ENCODE peak calls at places on chromosomes 2 and 18, in nine cellular contexts. I is GM12878, M is sigmoid colon, T is transverse colon, U is H1, S is HCT116, O is K562, W is HL-60, P is spleen. B is an unnamed sample.

GRCh38 chr2:8592736-8593135 is 89.1 kb upstream of the ID2 start:
- DNase-seq in I (no peak), M (no peak), T (no peak), U (no peak), S (peak; percentile 23), O (no peak), W (no peak), P (peak; percentile 58), B (no peak)

GRCh38 chr2:128281852-128282245 is 36.8 kb downstream of the HS6ST1 start:
- DNase-seq in I (no peak), M (no peak), T (no peak), U (no peak), S (no peak), O (no peak), W (no peak), P (peak; percentile 71), B (no peak)

GRCh38 chr2:232340171-232340935 is 38.2 kb upstream of the ALPP start:
- DNase-seq in I (no peak), M (peak; percentile 54), T (no peak), U (no peak), S (no peak), O (no peak), W (no peak), P (peak; percentile 47), B (no peak)

GRCh38 chr2:137826373-137827372 is 137.6 kb upstream of the HNMT start:
- DNase-seq in I (peak; percentile 19), M (no peak), T (no peak), U (no peak), S (no peak), O (no peak), W (no peak), P (no peak), B (no peak)

GRCh38 chr2:39377226-39377939 is 59.7 kb downstream of the MAP4K3 start:
- DNase-seq in I (peak; percentile 81), M (no peak), T (peak; percentile 35), U (no peak), S (no peak), O (no peak), W (no peak), P (no peak), B (no peak)

GRCh38 chr2:56102866-56103265 is 80.9 kb upstream of the CCDC85A start:
- DNase-seq in I (no peak), M (no peak), T (no peak), U (no peak), S (no peak), O (no peak), W (no peak), P (no peak), B (no peak)

GRCh38 chr2:216733046-216733445 is 37.7 kb upstream of the IGFBP5 start:
- DNase-seq in I (no peak), M (no peak), T (no peak), U (no peak), S (no peak), O (no peak), W (no peak), P (no peak), B (no peak)

GRCh38 chr2:45452866-45453265 is 158.2 kb downstream of the SRBD1 start:
- DNase-seq in I (no peak), M (peak; percentile 60), T (no peak), U (no peak), S (no peak), O (no peak), W (no peak), P (no peak), B (no peak)

GRCh38 chr18:46531472-46531871 is 125.5 kb downstream of the LOXHD1 start:
- DNase-seq in I (no peak), M (no peak), T (no peak), U (no peak), S (no peak), O (no peak), W (no peak), P (no peak), B (no peak)

GRCh38 chr18:35122586-35123224 is 81.5 kb downstream of the MAPRE2 start:
- DNase-seq in I (no peak), M (no peak), T (no peak), U (no peak), S (no peak), O (peak; percentile 31), W (no peak), P (no peak), B (no peak)

GRCh38 chr2:203804766-203805484 is 62.6 kb upstream of the CTLA4 start:
- DNase-seq in I (no peak), M (no peak), T (no peak), U (no peak), S (no peak), O (no peak), W (no peak), P (no peak), B (no peak)

GRCh38 chr2:113174369-113174735 is 581 bp downstream of the PSD4 start:
- DNase-seq in I (no peak), M (no peak), T (no peak), U (no peak), S (no peak), O (peak; percentile 56), W (no peak), P (peak; percentile 79), B (no peak)

GRCh38 chr2:117087565-117088291 is 726.8 kb upstream of the DDX18 start:
- DNase-seq in I (no peak), M (no peak), T (no peak), U (peak; percentile 44), S (no peak), O (no peak), W (no peak), P (no peak), B (no peak)

GRCh38 chr2:239160226-239161143 is 240.3 kb downstream of the HDAC4 start:
- DNase-seq in I (no peak), M (peak; percentile 50), T (peak; percentile 1), U (no peak), S (no peak), O (no peak), W (no peak), P (peak; percentile 58), B (no peak)

GRCh38 chr2:108585446-108585845 is 51.2 kb downstream of the LIMS1 start:
- DNase-seq in I (no peak), M (no peak), T (no peak), U (no peak), S (no peak), O (no peak), W (no peak), P (no peak), B (no peak)

GRCh38 chr2:108587621-108588020 is 53.4 kb downstream of the LIMS1 start:
- DNase-seq in I (no peak), M (peak; percentile 76), T (no peak), U (no peak), S (no peak), O (no peak), W (no peak), P (no peak), B (peak; percentile 90)

GRCh38 chr2:108586631-108587030 is 52.4 kb downstream of the LIMS1 start:
- DNase-seq in I (no peak), M (no peak), T (no peak), U (no peak), S (no peak), O (no peak), W (no peak), P (no peak), B (peak; percentile 69)

GRCh38 chr2:108586116-108586515 is 51.8 kb downstream of the LIMS1 start:
- DNase-seq in I (no peak), M (no peak), T (no peak), U (no peak), S (no peak), O (no peak), W (no peak), P (no peak), B (no peak)

GRCh38 chr2:108583903-108584520 is 49.7 kb downstream of the LIMS1 start:
- DNase-seq in I (no peak), M (peak; percentile 83), T (peak; percentile 66), U (no peak), S (no peak), O (peak; percentile 62), W (no peak), P (no peak), B (peak; percentile 83)
- TF ChIP-seq POLR2AphosphoS5 in I (no peak), M (peak; percentile 26), T (peak; percentile 13), U (no peak), S (no peak), O (no peak), W (no peak), P (no peak), B (no peak)

GRCh38 chr2:21095714-21096113 is 28.1 kb upstream of the TDRD15 start:
- DNase-seq in I (no peak), M (no peak), T (no peak), U (no peak), S (no peak), O (no peak), W (no peak), P (no peak), B (no peak)
- H3K4me3 ChIP-seq in I (no peak overlapping the region), M (no peak overlapping the region), T (no peak overlapping the region), U (no peak overlapping the region), S (no peak overlapping the region), O (no peak overlapping the region), W (no peak overlapping the region), P (no peak overlapping the region), B (no peak overlapping the region)

GRCh38 chr2:101518470-101519172 is 43.7 kb upstream of the RFX8 start:
- DNase-seq in I (no peak), M (no peak), T (peak; percentile 27), U (no peak), S (peak; percentile 40), O (peak; percentile 28), W (no peak), P (no peak), B (peak; percentile 28)
- TF ChIP-seq CTCF in I (no peak), M (no peak), T (peak; percentile 27), U (peak; percentile 39), S (peak; percentile 48), O (peak; percentile 35), W (no peak), P (no peak), B (peak; percentile 49)

GRCh38 chr2:105369777-105370690 is 28.8 kb downstream of the FHL2 start:
- DNase-seq in I (peak; percentile 55), M (peak; percentile 93), T (peak; percentile 92), U (peak; percentile 75), S (peak; percentile 54), O (peak; percentile 67), W (peak; percentile 68), P (peak; percentile 94), B (peak; percentile 85)
- TF ChIP-seq POLR2AphosphoS5 in I (no peak), M (no peak), T (peak; percentile 50), U (no peak), S (no peak), O (peak; percentile 35), W (no peak), P (peak; percentile 61), B (peak; percentile 9)

DNA sequence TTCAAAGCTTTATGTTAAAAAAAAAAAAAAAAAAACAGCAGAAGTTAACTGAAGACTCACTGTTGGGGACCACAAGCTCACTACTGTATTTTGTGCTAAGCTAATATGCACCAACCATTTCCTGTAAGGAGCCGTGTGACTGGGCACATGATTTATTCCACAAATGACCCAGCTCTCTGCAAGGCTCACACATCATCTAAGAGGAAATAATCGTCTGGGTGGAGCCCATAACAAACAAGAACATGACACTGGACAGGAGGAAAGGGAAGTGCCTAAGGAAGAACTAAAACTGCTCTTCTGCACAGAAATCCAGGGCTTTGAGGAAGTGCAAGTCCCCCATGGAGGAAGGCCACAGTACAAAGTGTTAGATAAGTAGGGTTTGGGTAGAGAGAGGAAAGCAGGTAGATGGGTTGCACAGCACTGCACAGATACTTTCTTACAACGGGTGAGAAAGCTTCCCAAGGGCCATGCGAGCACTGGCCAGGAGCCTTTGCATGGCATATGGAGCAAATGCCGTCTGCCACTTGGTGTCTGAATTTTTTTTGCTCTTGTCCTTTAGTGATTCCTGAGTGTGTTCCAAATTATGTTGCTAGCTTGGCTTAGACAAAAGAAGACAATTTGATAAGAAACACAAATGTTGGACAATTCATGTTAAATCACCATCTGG is 24.5 kb downstream of the NFE2L2 start:
- DNase-seq in I (peak; percentile 47), M (peak; percentile 67), T (peak; percentile 62), U (no peak), S (no peak), O (no peak), W (peak; percentile 73), P (no peak), B (peak; percentile 75)
- H3K4me3 ChIP-seq in I (no peak overlapping the region), M (no peak overlapping the region), T (no peak overlapping the region), U (no peak overlapping the region), S (no peak overlapping the region), O (no peak overlapping the region), W (no peak overlapping the region), P (peak overlapping the region; percentile 6), B (peak overlapping the region; percentile 0)